ENCODE peak calls at places on chromosomes 5 and 9, in four cellular contexts. One of them, this sample, is unnamed.

GRCh38 chr5:173829826-173830225 is 58.3 kb upstream of the CPEB4 start:
- DNase-seq in tibial nerve: no peak
- DNase-seq in spleen: no peak
- DNase-seq in neuronal stem cell: no peak
- DNase-seq in this sample: peak; percentile 18

GRCh38 chr5:125137535-125137934 is 391.1 kb upstream of the ZNF608 start:
- DNase-seq in tibial nerve: no peak
- DNase-seq in neuronal stem cell: no peak
- DNase-seq in spleen: no peak
- DNase-seq in this sample: no peak

GRCh38 chr5:39998518-39998917 is 573.7 kb upstream of the DAB2 start:
- DNase-seq in spleen: no peak
- DNase-seq in tibial nerve: no peak
- DNase-seq in neuronal stem cell: no peak
- DNase-seq in this sample: no peak

GRCh38 chr5:172383231-172383802 is 71.0 kb downstream of the SH3PXD2B start:
- DNase-seq in spleen: no peak
- DNase-seq in neuronal stem cell: no peak
- DNase-seq in tibial nerve: no peak
- DNase-seq in this sample: peak; percentile 40

GRCh38 chr5:123720955-123721354 is 209.0 kb downstream of the CSNK1G3 start:
- DNase-seq in tibial nerve: no peak
- DNase-seq in spleen: no peak
- DNase-seq in neuronal stem cell: no peak
- DNase-seq in this sample: no peak

GRCh38 chr5:54249210-54250028 is 61.0 kb downstream of the ARL15 start:
- DNase-seq in neuronal stem cell: no peak
- DNase-seq in spleen: no peak
- DNase-seq in tibial nerve: peak; percentile 17
- DNase-seq in this sample: no peak

GRCh38 chr9:130150779-130151381 is 21.3 kb upstream of the NCS1 start:
- DNase-seq in neuronal stem cell: no peak
- DNase-seq in spleen: no peak
- DNase-seq in tibial nerve: no peak
- DNase-seq in this sample: peak; percentile 55

GRCh38 chr9:124220551-124221451 is 36.9 kb upstream of the NEK6 start:
- DNase-seq in neuronal stem cell: no peak
- DNase-seq in spleen: peak; percentile 57
- DNase-seq in tibial nerve: no peak
- DNase-seq in this sample: peak; percentile 22

GRCh38 chr5:131810510-131811249 is 13.9 kb upstream of the FNIP1 start:
- DNase-seq in neuronal stem cell: no peak
- DNase-seq in tibial nerve: no peak
- DNase-seq in spleen: no peak
- DNase-seq in this sample: peak; percentile 21

GRCh38 chr9:121648172-121648571 is 3.3 kb upstream of the DAB2IP start:
- DNase-seq in neuronal stem cell: no peak
- DNase-seq in tibial nerve: no peak
- DNase-seq in spleen: peak; percentile 47
- DNase-seq in this sample: no peak

GRCh38 chr9:94779693-94780290 is 53.3 kb downstream of the AOPEP start:
- DNase-seq in tibial nerve: no peak
- DNase-seq in neuronal stem cell: no peak
- DNase-seq in spleen: no peak
- DNase-seq in this sample: peak; percentile 52

GRCh38 chr5:175394601-175395000 is 49.4 kb downstream of the DRD1 start:
- DNase-seq in neuronal stem cell: no peak
- DNase-seq in tibial nerve: no peak
- DNase-seq in spleen: no peak
- DNase-seq in this sample: peak; percentile 45

GRCh38 chr9:36878986-36879982 is 154.8 kb downstream of the PAX5 start:
- DNase-seq in spleen: peak; percentile 69
- DNase-seq in tibial nerve: no peak
- DNase-seq in neuronal stem cell: no peak
- DNase-seq in this sample: no peak

GRCh38 chr5:159458217-159458711 is 128.0 kb upstream of the IL12B start:
- DNase-seq in spleen: no peak
- DNase-seq in tibial nerve: no peak
- DNase-seq in neuronal stem cell: no peak
- DNase-seq in this sample: no peak

GRCh38 chr5:115389074-115389798 is 92.8 kb upstream of the CCDC112 start:
- DNase-seq in tibial nerve: no peak
- DNase-seq in neuronal stem cell: no peak
- DNase-seq in spleen: peak; percentile 54
- DNase-seq in this sample: peak; percentile 54

GRCh38 chr5:56345352-56345751 is 112.2 kb upstream of the ANKRD55 start:
- DNase-seq in tibial nerve: no peak
- DNase-seq in spleen: no peak
- DNase-seq in neuronal stem cell: no peak
- DNase-seq in this sample: no peak

GRCh38 chr5:37554938-37555337 is 175.8 kb downstream of the WDR70 start:
- DNase-seq in tibial nerve: no peak
- DNase-seq in neuronal stem cell: no peak
- DNase-seq in spleen: no peak
- DNase-seq in this sample: peak; percentile 19

GRCh38 chr5:57412010-57412409 is 70.6 kb downstream of the ACTBL2 start:
- DNase-seq in neuronal stem cell: no peak
- DNase-seq in spleen: no peak
- DNase-seq in tibial nerve: no peak
- DNase-seq in this sample: peak; percentile 93

GRCh38 chr9:110006657-110007056 is 201.3 kb downstream of the C9orf152 start:
- DNase-seq in spleen: no peak
- DNase-seq in neuronal stem cell: no peak
- DNase-seq in tibial nerve: no peak
- DNase-seq in this sample: no peak

GRCh38 chr5:149141957-149142851 is 911 bp downstream of the ABLIM3 start:
- DNase-seq in spleen: no peak
- DNase-seq in tibial nerve: peak; percentile 40
- DNase-seq in neuronal stem cell: peak; percentile 20
- DNase-seq in this sample: no peak

GRCh38 chr5:153807796-153808195 is 230.9 kb downstream of the FAM114A2 start:
- DNase-seq in spleen: no peak
- DNase-seq in neuronal stem cell: peak; percentile 15
- DNase-seq in tibial nerve: no peak
- DNase-seq in this sample: no peak

GRCh38 chr5:146878471-146879172 is at the start of gene PPP2R2B:
- DNase-seq in neuronal stem cell: peak; percentile 69
- DNase-seq in spleen: peak; percentile 88
- DNase-seq in tibial nerve: no peak
- DNase-seq in this sample: peak; percentile 7

GRCh38 chr5:138274189-138274853 is at the start of gene GFRA3:
- DNase-seq in tibial nerve: no peak
- DNase-seq in spleen: no peak
- DNase-seq in neuronal stem cell: peak; percentile 43
- DNase-seq in this sample: peak; percentile 4

GRCh38 chr5:123874600-123875201 is 362.7 kb downstream of the CSNK1G3 start:
- DNase-seq in spleen: no peak
- DNase-seq in tibial nerve: no peak
- DNase-seq in neuronal stem cell: peak; percentile 60
- DNase-seq in this sample: peak; percentile 37

GRCh38 chr5:157431544-157432200 is 28.3 kb upstream of the NIPAL4 start:
- DNase-seq in neuronal stem cell: peak; percentile 11
- DNase-seq in spleen: no peak
- DNase-seq in tibial nerve: peak; percentile 72
- DNase-seq in this sample: peak; percentile 69

GRCh38 chr5:16784843-16785791 is 151.0 kb downstream of the MYO10 start:
- DNase-seq in neuronal stem cell: no peak
- DNase-seq in spleen: no peak
- DNase-seq in tibial nerve: no peak
- DNase-seq in this sample: peak; percentile 54

GRCh38 chr5:2753452-2754409 is 2.3 kb upstream of the IRX2 start:
- DNase-seq in spleen: no peak
- DNase-seq in tibial nerve: no peak
- DNase-seq in neuronal stem cell: no peak
- DNase-seq in this sample: no peak

GRCh38 chr5:368162-369084 is 46.9 kb downstream of the AHRR start:
- DNase-seq in tibial nerve: peak; percentile 3
- DNase-seq in neuronal stem cell: no peak
- DNase-seq in spleen: peak; percentile 78
- DNase-seq in this sample: peak; percentile 55

GRCh38 chr5:376951-377325 is 55.4 kb downstream of the AHRR start:
- DNase-seq in tibial nerve: no peak
- DNase-seq in spleen: peak; percentile 30
- DNase-seq in neuronal stem cell: no peak
- DNase-seq in this sample: no peak

GRCh38 chr5:167232675-167233074 is 1058.8 kb upstream of the WWC1 start:
- DNase-seq in spleen: no peak
- DNase-seq in neuronal stem cell: no peak
- DNase-seq in tibial nerve: no peak
- DNase-seq in this sample: no peak

GRCh38 chr9:93151097-93151784 is 17.2 kb upstream of the NINJ1 start:
- DNase-seq in neuronal stem cell: no peak
- DNase-seq in tibial nerve: no peak
- DNase-seq in spleen: no peak
- DNase-seq in this sample: no peak

GRCh38 chr9:35689601-35690446 is at the start of gene TPM2:
- DNase-seq in tibial nerve: peak; percentile 35
- DNase-seq in neuronal stem cell: peak; percentile 58
- DNase-seq in spleen: no peak
- DNase-seq in this sample: peak; percentile 89

GRCh38 chr5:32027717-32028321 is 146.3 kb downstream of the GOLPH3 start:
- DNase-seq in tibial nerve: peak; percentile 83
- DNase-seq in neuronal stem cell: peak; percentile 30
- DNase-seq in spleen: peak; percentile 16
- DNase-seq in this sample: peak; percentile 99

GRCh38 chr5:38420246-38420645 is 136.2 kb downstream of the LIFR start:
- DNase-seq in tibial nerve: no peak
- DNase-seq in spleen: no peak
- DNase-seq in neuronal stem cell: no peak
- DNase-seq in this sample: no peak

GRCh38 chr5:170681013-170681433 is 102.5 kb upstream of the GABRP start:
- DNase-seq in neuronal stem cell: peak; percentile 77
- DNase-seq in tibial nerve: no peak
- DNase-seq in spleen: no peak
- DNase-seq in this sample: peak; percentile 36
- H3K4me3 ChIP-seq in neuronal stem cell: no peak overlapping the region
- H3K4me3 ChIP-seq in tibial nerve: no peak overlapping the region
- H3K4me3 ChIP-seq in spleen: no peak overlapping the region
- H3K4me3 ChIP-seq in this sample: no peak overlapping the region

GRCh38 chr5:79845448-79846197 is 145.4 kb downstream of the MTX3 start:
- DNase-seq in tibial nerve: peak; percentile 47
- DNase-seq in neuronal stem cell: no peak
- DNase-seq in spleen: no peak
- DNase-seq in this sample: peak; percentile 16
- H3K4me3 ChIP-seq in tibial nerve: no peak overlapping the region
- H3K4me3 ChIP-seq in neuronal stem cell: no peak overlapping the region
- H3K4me3 ChIP-seq in spleen: no peak overlapping the region
- H3K4me3 ChIP-seq in this sample: no peak overlapping the region

GRCh38 chr5:35236770-35237169 is 6.5 kb upstream of the PRLR start:
- DNase-seq in tibial nerve: no peak
- DNase-seq in spleen: no peak
- DNase-seq in neuronal stem cell: no peak
- DNase-seq in this sample: no peak
- H3K4me3 ChIP-seq in tibial nerve: no peak overlapping the region
- H3K4me3 ChIP-seq in spleen: no peak overlapping the region
- H3K4me3 ChIP-seq in neuronal stem cell: no peak overlapping the region
- H3K4me3 ChIP-seq in this sample: no peak overlapping the region

GRCh38 chr9:114613919-114614318 is 2.8 kb downstream of the TMEM268 start:
- DNase-seq in spleen: no peak
- DNase-seq in neuronal stem cell: no peak
- DNase-seq in tibial nerve: no peak
- DNase-seq in this sample: no peak
- H3K4me3 ChIP-seq in spleen: peak overlapping the region; percentile 93
- H3K4me3 ChIP-seq in neuronal stem cell: no peak overlapping the region
- H3K4me3 ChIP-seq in tibial nerve: no peak overlapping the region
- H3K4me3 ChIP-seq in this sample: no peak overlapping the region

DNA sequence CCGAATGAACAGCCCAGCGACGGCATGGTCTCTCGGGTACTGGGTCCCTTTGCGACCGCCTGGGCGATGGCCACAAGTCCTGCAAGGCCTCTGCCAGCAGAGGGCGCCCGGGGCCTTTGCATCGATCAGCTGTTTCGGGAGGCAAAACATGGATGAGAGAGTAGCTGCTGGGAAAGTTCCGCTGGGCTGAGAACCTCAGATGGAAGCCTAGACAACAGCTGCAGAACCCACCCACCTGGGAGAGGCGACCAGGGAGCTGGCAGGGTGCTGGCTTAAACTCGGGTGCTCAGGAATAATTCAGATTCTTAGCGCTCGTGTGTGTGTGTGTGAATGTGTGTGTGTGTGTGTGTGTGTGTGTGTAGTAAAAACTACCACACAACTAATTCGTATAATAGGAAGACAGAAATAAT is 50.0 kb downstream of the TRIM32 start:
- DNase-seq in tibial nerve: peak; percentile 62
- DNase-seq in spleen: peak; percentile 86
- DNase-seq in neuronal stem cell: peak; percentile 84
- DNase-seq in this sample: peak; percentile 73
- H3K4me3 ChIP-seq in tibial nerve: no peak overlapping the region
- H3K4me3 ChIP-seq in spleen: no peak overlapping the region
- H3K4me3 ChIP-seq in neuronal stem cell: no peak overlapping the region
- H3K4me3 ChIP-seq in this sample: no peak overlapping the region

GRCh38 chr5:133387621-133388020 is 224.7 kb downstream of the FSTL4 start:
- DNase-seq in neuronal stem cell: no peak
- DNase-seq in spleen: no peak
- DNase-seq in tibial nerve: no peak
- DNase-seq in this sample: no peak
- H3K4me3 ChIP-seq in neuronal stem cell: no peak overlapping the region
- H3K4me3 ChIP-seq in spleen: no peak overlapping the region
- H3K4me3 ChIP-seq in tibial nerve: no peak overlapping the region
- H3K4me3 ChIP-seq in this sample: no peak overlapping the region

This sample was measured in fibroblast of villous mesenchyme.